ENCODE peak calls at places on chromosomes 7 and 10, in ten cellular contexts. I, W, B, M, K, V, S, J, A and C are unnamed samples.

GRCh38 chr10:91389636-91390512 is 20.3 kb upstream of the HECTD2 start:
- DNase-seq in A (peak), M (peak), J (peak), K (no peak), V (no peak), S (no peak), W (no peak), I (peak), B (no peak), C (no peak)

GRCh38 chr7:151342102-151342646 is 562 bp downstream of the NUB1 start:
- DNase-seq in A (no peak), K (no peak), W (no peak), I (peak), B (no peak), V (no peak), M (no peak), J (no peak), S (no peak), C (no peak)

GRCh38 chr7:98238976-98239375 is 13.1 kb downstream of the TECPR1 start:
- DNase-seq in K (no peak), A (no peak), I (no peak), M (no peak), S (no peak), J (no peak), V (no peak), W (no peak), B (no peak), C (no peak)

GRCh38 chr10:17713758-17714157 is 38.2 kb upstream of the TMEM236 start:
- DNase-seq in K (no peak), J (no peak), W (no peak), M (no peak), S (no peak), I (no peak), A (no peak), V (no peak), B (no peak), C (no peak)

GRCh38 chr7:104962781-104963180 is 51.2 kb upstream of the KMT2E start:
- DNase-seq in M (no peak), K (no peak), I (peak), V (no peak), B (no peak), S (no peak), A (no peak), J (no peak), W (no peak), C (no peak)

GRCh38 chr10:119871881-119872609 is 598 bp downstream of the MCMBP start:
- DNase-seq in I (peak), B (no peak), J (peak), S (peak), K (peak), A (peak), M (peak), V (peak), W (peak), C (no peak)

GRCh38 chr7:73885975-73886798 is 25.2 kb downstream of the TMEM270 start:
- DNase-seq in A (peak), J (peak), I (no peak), B (no peak), V (no peak), M (peak), W (peak), K (no peak), S (no peak), C (no peak)

GRCh38 chr10:21427804-21428481 is 97.5 kb downstream of the SKIDA1 start:
- DNase-seq in V (no peak), W (no peak), B (no peak), A (peak), M (no peak), K (no peak), S (no peak), I (peak), J (no peak), C (no peak)

GRCh38 chr10:134205-134742 is 981 bp upstream of the ZMYND11 start:
- DNase-seq in K (no peak), J (no peak), B (no peak), W (peak), S (peak), M (peak), I (peak), V (no peak), A (no peak), C (no peak)

GRCh38 chr7:96118449-96119001 is 203.4 kb downstream of the SLC25A13 start:
- DNase-seq in B (no peak), M (no peak), W (no peak), A (no peak), J (no peak), K (no peak), I (no peak), V (no peak), S (no peak), C (no peak)

GRCh38 chr10:114179148-114179547 is at the start of gene TDRD1:
- DNase-seq in J (no peak), I (no peak), K (no peak), W (no peak), S (no peak), A (no peak), V (no peak), M (no peak), B (no peak), C (no peak)

GRCh38 chr10:91090761-91091529 is 129.5 kb upstream of the PCGF5 start:
- DNase-seq in J (peak), K (no peak), M (peak), I (no peak), V (no peak), S (no peak), B (no peak), A (peak), W (no peak), C (peak)

GRCh38 chr10:69835875-69836727 is 34.4 kb downstream of the COL13A1 start:
- DNase-seq in I (no peak), V (no peak), S (no peak), A (no peak), J (peak), K (no peak), W (no peak), B (no peak), M (no peak), C (no peak)

GRCh38 chr10:132282667-132283603 is 24.8 kb downstream of the STK32C start:
- DNase-seq in I (no peak), B (no peak), W (no peak), M (no peak), J (peak), A (no peak), S (no peak), K (no peak), V (peak), C (no peak)

GRCh38 chr10:14124951-14125350 is 205.8 kb downstream of the FRMD4A start:
- DNase-seq in S (no peak), W (no peak), I (no peak), J (no peak), M (no peak), K (no peak), V (no peak), A (peak), B (peak), C (no peak)

GRCh38 chr10:101012525-101013364 is 13.1 kb downstream of the LZTS2 start:
- DNase-seq in J (peak), B (peak), K (peak), W (peak), I (peak), M (peak), S (peak), V (peak), A (peak), C (no peak)

GRCh38 chr10:42242135-42242805 is 396.1 kb downstream of the ZNF33B start:
- DNase-seq in K (no peak), I (no peak), S (no peak), V (no peak), W (no peak), A (no peak), B (no peak), M (no peak), J (peak), C (no peak)

GRCh38 chr7:104790440-104790839 is 223.6 kb upstream of the KMT2E start:
- DNase-seq in S (no peak), M (no peak), I (peak), W (no peak), A (no peak), V (no peak), J (no peak), B (no peak), K (no peak), C (no peak)

GRCh38 chr7:92669616-92670153 is 79.5 kb upstream of the FAM133B start:
- DNase-seq in A (no peak), V (no peak), M (peak), S (no peak), I (peak), K (no peak), J (no peak), W (no peak), B (no peak), C (no peak)

GRCh38 chr10:7243873-7244272 is 167.0 kb downstream of the SFMBT2 start:
- DNase-seq in M (no peak), J (no peak), S (no peak), W (no peak), V (no peak), A (no peak), B (no peak), K (no peak), I (no peak), C (no peak)

GRCh38 chr7:13774976-13775375 is 214.5 kb downstream of the ETV1 start:
- DNase-seq in I (no peak), V (no peak), W (no peak), K (no peak), J (no peak), B (no peak), S (no peak), A (no peak), M (no peak), C (no peak)

GRCh38 chr10:74869635-74870034 is 43.2 kb downstream of the KAT6B start:
- DNase-seq in W (no peak), I (no peak), K (no peak), S (no peak), J (no peak), M (no peak), A (no peak), V (no peak), B (no peak), C (no peak)

GRCh38 chr7:143305423-143306070 is 10.4 kb upstream of the CLCN1 start:
- DNase-seq in M (peak), I (peak), S (peak), W (peak), V (peak), B (no peak), A (peak), K (peak), J (peak), C (no peak)

GRCh38 chr10:58824396-58824795 is 311.7 kb downstream of the BICC1 start:
- DNase-seq in V (no peak), K (no peak), M (no peak), B (no peak), W (no peak), S (no peak), I (no peak), J (no peak), A (no peak), C (no peak)

GRCh38 chr7:108452707-108453106 is 3.5 kb downstream of the NRCAM start:
- DNase-seq in J (peak), M (peak), S (peak), A (peak), I (peak), B (no peak), K (no peak), V (no peak), W (no peak), C (no peak)

GRCh38 chr10:1297566-1298301 is 241.5 kb downstream of the WDR37 start:
- DNase-seq in W (no peak), A (no peak), S (no peak), V (no peak), J (peak), I (no peak), M (no peak), K (no peak), B (no peak), C (no peak)

GRCh38 chr10:11057018-11057417 is 39.3 kb downstream of the CELF2 start:
- DNase-seq in W (no peak), K (no peak), B (no peak), A (no peak), J (no peak), I (no peak), V (no peak), S (no peak), M (no peak), C (no peak)

GRCh38 chr10:91536101-91536500 is 96.8 kb downstream of the PPP1R3C start:
- DNase-seq in V (no peak), W (peak), A (peak), S (no peak), B (no peak), M (peak), I (no peak), K (no peak), J (no peak), C (peak)

GRCh38 chr7:38704041-38704547 is 72.9 kb upstream of the AMPH start:
- DNase-seq in A (no peak), S (no peak), J (no peak), M (no peak), V (no peak), W (no peak), I (peak), K (no peak), B (no peak), C (no peak)

GRCh38 chr7:127862540-127862939 is 168.7 kb downstream of the LRRC4 start:
- DNase-seq in S (no peak), M (no peak), I (no peak), W (no peak), V (no peak), J (no peak), A (no peak), B (no peak), K (no peak), C (no peak)

GRCh38 chr7:158067219-158067930 is 520.2 kb downstream of the PTPRN2 start:
- DNase-seq in I (no peak), W (no peak), B (no peak), V (no peak), K (no peak), S (no peak), J (no peak), A (no peak), M (no peak), C (no peak)

GRCh38 chr7:69147631-69148030 is 450.6 kb upstream of the AUTS2 start:
- DNase-seq in I (no peak), V (no peak), A (peak), S (no peak), W (no peak), K (no peak), M (no peak), B (no peak), J (no peak), C (no peak)

GRCh38 chr10:22816298-22816653 is 101.9 kb upstream of the PIP4K2A start:
- DNase-seq in M (peak), K (no peak), I (peak), A (peak), S (no peak), V (no peak), W (no peak), J (no peak), B (peak), C (peak)

GRCh38 chr7:4270268-4270667 is 411.8 kb upstream of the FOXK1 start:
- DNase-seq in I (no peak), B (no peak), S (no peak), A (no peak), M (no peak), W (no peak), J (no peak), K (no peak), V (no peak), C (no peak)

GRCh38 chr7:89357121-89357520 is 561.6 kb upstream of the TEX47 start:
- DNase-seq in A (no peak), J (no peak), I (no peak), K (no peak), B (no peak), M (no peak), V (no peak), S (no peak), W (no peak), C (no peak)

GRCh38 chr7:155300641-155301452 is 3.2 kb downstream of the INSIG1 start:
- DNase-seq in M (no peak), S (no peak), I (no peak), K (no peak), B (no peak), W (no peak), J (no peak), V (no peak), A (peak), C (no peak)

GRCh38 chr10:20911626-20912025 is 14.5 kb upstream of the NEBL start:
- DNase-seq in A (no peak), S (no peak), W (no peak), J (no peak), B (no peak), V (no peak), K (no peak), M (no peak), I (no peak), C (no peak)

GRCh38 chr10:82982110-82982608 is 1107.2 kb downstream of the NRG3 start:
- DNase-seq in A (peak), W (no peak), J (no peak), K (no peak), I (peak), M (peak), V (no peak), S (no peak), B (peak), C (peak)

GRCh38 chr10:18179901-18180300 is 39.7 kb downstream of the CACNB2 start:
- DNase-seq in B (no peak), M (peak), K (no peak), S (no peak), J (no peak), A (peak), W (no peak), V (no peak), I (no peak), C (no peak)

DNA sequence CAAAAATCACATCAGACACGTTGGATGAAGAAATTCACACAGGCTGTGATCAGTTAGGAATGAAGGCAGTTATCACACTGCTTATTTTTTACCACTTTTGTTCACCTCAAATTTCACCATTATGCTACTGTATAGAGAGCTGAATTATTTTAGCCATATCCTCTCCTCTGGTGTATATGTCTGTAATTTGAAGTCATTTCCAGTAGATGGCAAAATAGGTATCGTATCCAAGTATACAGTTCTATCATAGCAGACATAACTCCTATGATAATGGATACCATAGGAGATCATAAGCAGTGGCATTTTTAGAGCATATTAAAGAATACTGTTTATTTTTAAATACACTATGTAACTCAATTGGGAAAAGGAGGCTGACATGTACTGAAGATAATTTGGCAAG is 909.7 kb downstream of the DNAJB9 start:
- DNase-seq in A (no peak), K (no peak), W (no peak), M (no peak), V (no peak), I (peak), S (no peak), B (no peak), J (peak), C (no peak)
- TF ChIP-seq CTCF in A (no peak), K (no peak), W (no peak), M (no peak), V (no peak), I (no peak), S (no peak), B (no peak), J (no peak), C (no peak)

GRCh38 chr10:93071674-93072224 is 1.9 kb upstream of the CYP26A1 start:
- DNase-seq in V (peak), I (no peak), M (no peak), K (no peak), A (no peak), W (no peak), S (no peak), B (no peak), J (peak), C (no peak)

GRCh38 chr10:93073539-93074136 is at the start of gene CYP26A1:
- DNase-seq in B (no peak), I (no peak), J (peak), A (no peak), K (no peak), W (no peak), M (no peak), S (no peak), V (no peak), C (no peak)

GRCh38 chr10:93071177-93071472 is 2.6 kb upstream of the CYP26A1 start:
- DNase-seq in M (no peak), J (peak), B (no peak), I (no peak), A (no peak), S (no peak), V (no peak), W (no peak), K (no peak), C (no peak)

GRCh38 chr10:93072713-93073538 is 767 bp upstream of the CYP26A1 start:
- DNase-seq in W (no peak), I (no peak), B (no peak), K (no peak), M (no peak), V (no peak), S (no peak), J (peak), A (no peak), C (no peak)

GRCh38 chr10:93072225-93072712 is 1.4 kb upstream of the CYP26A1 start:
- DNase-seq in I (no peak), W (no peak), K (no peak), S (no peak), V (no peak), M (no peak), J (no peak), B (no peak), A (no peak), C (no peak)
- H3K4me3 ChIP-seq in I (peak), W (peak), K (peak), S (no peak), V (peak), M (peak), J (peak), B (peak), A (peak), C (no peak)

DNA sequence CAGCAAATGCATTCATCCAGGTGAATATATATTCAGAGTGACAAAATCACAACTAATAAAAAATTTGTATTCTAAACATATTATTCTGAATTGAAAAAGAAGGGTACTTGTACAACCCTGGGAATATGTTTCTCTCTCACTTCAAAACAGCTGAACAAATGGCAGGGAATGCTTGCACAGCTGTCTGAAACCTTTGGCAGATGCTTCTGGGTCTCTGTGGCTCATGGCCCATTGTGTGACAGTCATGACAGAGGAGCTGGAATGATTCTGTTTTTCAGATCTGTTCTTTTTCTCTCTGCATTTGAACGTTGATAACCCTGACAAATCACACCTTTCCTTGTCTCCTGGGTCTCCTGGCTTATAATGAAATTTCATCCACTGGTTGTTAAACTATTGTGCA is 275.7 kb upstream of the FZD1 start:
- DNase-seq in K (no peak), M (no peak), J (no peak), S (no peak), W (no peak), B (no peak), I (no peak), V (no peak), A (no peak), C (no peak)
- TF ChIP-seq CTCF in K (no peak), M (no peak), J (no peak), S (no peak), W (no peak), B (no peak), I (no peak), V (no peak), A (no peak), C (no peak)

DNA sequence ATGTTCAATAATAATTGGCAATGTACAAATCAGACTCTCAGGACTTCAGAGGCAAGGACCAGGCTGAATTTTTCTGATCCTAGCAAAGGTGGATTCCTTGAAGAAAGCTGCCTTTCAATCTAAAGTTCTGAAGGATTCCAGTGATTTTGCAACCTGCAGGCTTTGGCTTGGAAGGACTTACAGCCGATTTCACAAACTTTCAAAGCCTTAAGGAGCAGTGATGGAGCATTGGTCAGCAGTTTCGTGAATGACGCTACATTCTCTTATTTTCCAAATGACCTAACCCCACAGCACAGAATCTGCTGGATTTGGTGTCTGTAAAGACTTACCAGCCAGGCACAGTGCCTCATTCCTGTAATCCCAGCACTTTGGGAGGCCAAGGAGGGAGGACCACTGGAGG is 167.5 kb downstream of the ARHGAP12 start:
- DNase-seq in I (no peak), K (no peak), S (no peak), J (no peak), M (peak), V (no peak), W (no peak), B (no peak), A (peak), C (peak)
- H3K4me3 ChIP-seq in I (no peak), K (no peak), S (no peak), J (no peak), M (no peak), V (no peak), W (no peak), B (no peak), A (no peak), C (no peak)